ENCODE peak calls at places on chromosomes 7 and 10, in seven cellular contexts. O, T, N, C, M, H and G are unnamed samples.

GRCh38 chr7:82633592-82633991 is 190.0 kb upstream of the CACNA2D1 start:
- DNase-seq in O (no peak), T (no peak), N (no peak), C (no peak), M (no peak), H (no peak), G (no peak)

GRCh38 chr7:52842192-52842900 is 193.1 kb upstream of the POM121L12 start:
- DNase-seq in O (no peak), T (no peak), N (no peak), C (no peak), M (no peak), H (no peak), G (no peak)

GRCh38 chr10:21521910-21522533 is 3.5 kb downstream of the SKIDA1 start:
- DNase-seq in O (no peak), T (no peak), N (no peak), C (no peak), M (no peak), H (no peak), G (no peak)

GRCh38 chr10:87700031-87700796 is 40.5 kb downstream of the PAPSS2 start:
- DNase-seq in O (no peak), T (no peak), N (no peak), C (no peak), M (peak; percentile 74), H (no peak), G (peak; percentile 26)

GRCh38 chr10:11150255-11150731 is 132.6 kb downstream of the CELF2 start:
- DNase-seq in O (no peak), T (no peak), N (no peak), C (no peak), M (no peak), H (no peak), G (no peak)

GRCh38 chr7:26815452-26815851 is 48.9 kb downstream of the SKAP2 start:
- DNase-seq in O (no peak), T (no peak), N (no peak), C (no peak), M (no peak), H (no peak), G (no peak)

GRCh38 chr10:86046845-86047460 is 319.6 kb downstream of the GRID1 start:
- DNase-seq in O (no peak), T (peak; percentile 20), N (no peak), C (no peak), M (no peak), H (no peak), G (no peak)

GRCh38 chr7:104017001-104017400 is 27.5 kb upstream of the RELN start:
- DNase-seq in O (no peak), T (no peak), N (no peak), C (no peak), M (no peak), H (no peak), G (no peak)

GRCh38 chr10:17737021-17737965 is 14.7 kb upstream of the TMEM236 start:
- DNase-seq in O (peak; percentile 20), T (no peak), N (no peak), C (no peak), M (peak; percentile 55), H (peak; percentile 70), G (no peak)

GRCh38 chr10:88386878-88387773 is 196.0 kb downstream of the RNLS start:
- DNase-seq in O (peak; percentile 80), T (no peak), N (peak; percentile 54), C (no peak), M (peak; percentile 82), H (peak; percentile 9), G (peak; percentile 25)

GRCh38 chr7:107857541-107857912 is 33.5 kb upstream of the DLD start:
- DNase-seq in O (peak; percentile 60), T (no peak), N (no peak), C (no peak), M (peak; percentile 33), H (no peak), G (no peak)

GRCh38 chr10:44510716-44511115 is 125.8 kb upstream of the CXCL12 start:
- DNase-seq in O (no peak), T (no peak), N (no peak), C (no peak), M (peak; percentile 23), H (no peak), G (no peak)

GRCh38 chr10:44511601-44512000 is 126.7 kb upstream of the CXCL12 start:
- DNase-seq in O (no peak), T (no peak), N (no peak), C (no peak), M (no peak), H (no peak), G (no peak)

DNA sequence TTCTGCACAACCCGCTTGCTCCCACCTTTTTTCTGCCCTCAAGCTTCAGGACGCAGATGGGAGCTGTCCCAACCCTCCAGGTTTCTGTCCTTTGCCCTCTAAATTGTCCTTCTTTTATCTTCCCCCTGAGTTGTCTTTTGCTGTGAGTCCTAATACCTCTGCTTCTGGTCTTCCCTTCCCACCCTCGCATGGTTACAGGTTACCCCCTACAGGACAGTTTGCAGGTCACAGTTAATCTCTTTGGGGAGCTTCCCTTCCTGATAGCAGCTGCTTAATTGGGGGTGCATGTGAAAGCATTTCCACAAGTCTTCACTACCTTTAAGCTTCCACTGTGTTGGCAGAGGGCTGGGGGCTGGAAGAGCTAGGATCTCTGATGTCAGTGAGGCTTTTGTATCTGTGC is 121.5 kb upstream of the CXCL12 start:
- DNase-seq in O (no peak), T (no peak), N (no peak), C (no peak), M (no peak), H (no peak), G (no peak)
- TF ChIP-seq POLR2A in O (no peak), T (no peak), N (no peak), C (no peak), M (no peak), H (no peak), G (no peak)

DNA sequence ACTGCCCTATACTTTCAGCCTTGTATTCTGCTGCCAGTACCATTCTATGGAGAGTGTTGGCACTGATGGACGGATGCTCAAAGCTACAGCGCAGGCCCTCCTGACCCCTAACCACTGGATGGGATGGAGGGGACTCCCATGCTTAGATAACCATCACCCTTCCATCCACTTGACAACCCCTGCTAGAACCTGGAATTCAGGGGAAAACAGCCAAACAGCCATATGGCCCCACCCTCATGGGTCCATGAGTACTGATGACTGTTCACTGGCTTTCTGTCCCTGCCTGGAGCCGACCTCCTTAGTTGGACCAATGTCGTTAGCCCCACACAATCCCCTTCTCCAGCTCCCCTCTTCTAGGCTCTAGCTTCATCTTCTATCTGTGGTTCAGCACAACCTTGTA is 16.2 kb downstream of the DUSP5 start:
- DNase-seq in O (no peak), T (peak; percentile 34), N (no peak), C (no peak), M (no peak), H (no peak), G (no peak)
- TF ChIP-seq POLR2A in O (no peak), T (no peak), N (no peak), C (no peak), M (peak; percentile 15), H (no peak), G (no peak)

GRCh38 chr7:158946771-158947170 is 90.4 kb downstream of the DYNC2I1 start:
- DNase-seq in O (no peak), T (no peak), N (no peak), C (no peak), M (no peak), H (no peak), G (no peak)

GRCh38 chr7:158946329-158946728 is 90.0 kb downstream of the DYNC2I1 start:
- DNase-seq in O (no peak), T (no peak), N (no peak), C (no peak), M (no peak), H (no peak), G (no peak)

GRCh38 chr7:158949359-158949758 is 93.0 kb downstream of the DYNC2I1 start:
- DNase-seq in O (no peak), T (no peak), N (no peak), C (no peak), M (no peak), H (no peak), G (no peak)

GRCh38 chr7:158948376-158948775 is 92.0 kb downstream of the DYNC2I1 start:
- DNase-seq in O (no peak), T (no peak), N (no peak), C (no peak), M (no peak), H (no peak), G (no peak)

GRCh38 chr7:158947627-158948026 is 91.3 kb downstream of the DYNC2I1 start:
- DNase-seq in O (no peak), T (no peak), N (no peak), C (no peak), M (no peak), H (no peak), G (no peak)
- TF ChIP-seq POLR2A in O (no peak), T (no peak), N (no peak), C (no peak), M (no peak), H (no peak), G (no peak)

GRCh38 chr7:29479606-29480200 is 83.9 kb upstream of the PRR15 start:
- DNase-seq in O (peak; percentile 10), T (no peak), N (peak; percentile 36), C (no peak), M (no peak), H (no peak), G (no peak)
- TF ChIP-seq POLR2A in O (no peak), T (no peak), N (no peak), C (no peak), M (no peak), H (no peak), G (no peak)

GRCh38 chr10:118341678-118342637 is at the start of gene FAM204A:
- DNase-seq in O (peak; percentile 95), T (peak; percentile 98), N (peak; percentile 94), C (peak; percentile 98), M (peak; percentile 90), H (peak; percentile 97), G (peak; percentile 80)
- TF ChIP-seq POLR2A in O (peak; percentile 74), T (no peak), N (peak; percentile 37), C (peak; percentile 82), M (peak; percentile 56), H (peak; percentile 79), G (peak; percentile 73)

DNA sequence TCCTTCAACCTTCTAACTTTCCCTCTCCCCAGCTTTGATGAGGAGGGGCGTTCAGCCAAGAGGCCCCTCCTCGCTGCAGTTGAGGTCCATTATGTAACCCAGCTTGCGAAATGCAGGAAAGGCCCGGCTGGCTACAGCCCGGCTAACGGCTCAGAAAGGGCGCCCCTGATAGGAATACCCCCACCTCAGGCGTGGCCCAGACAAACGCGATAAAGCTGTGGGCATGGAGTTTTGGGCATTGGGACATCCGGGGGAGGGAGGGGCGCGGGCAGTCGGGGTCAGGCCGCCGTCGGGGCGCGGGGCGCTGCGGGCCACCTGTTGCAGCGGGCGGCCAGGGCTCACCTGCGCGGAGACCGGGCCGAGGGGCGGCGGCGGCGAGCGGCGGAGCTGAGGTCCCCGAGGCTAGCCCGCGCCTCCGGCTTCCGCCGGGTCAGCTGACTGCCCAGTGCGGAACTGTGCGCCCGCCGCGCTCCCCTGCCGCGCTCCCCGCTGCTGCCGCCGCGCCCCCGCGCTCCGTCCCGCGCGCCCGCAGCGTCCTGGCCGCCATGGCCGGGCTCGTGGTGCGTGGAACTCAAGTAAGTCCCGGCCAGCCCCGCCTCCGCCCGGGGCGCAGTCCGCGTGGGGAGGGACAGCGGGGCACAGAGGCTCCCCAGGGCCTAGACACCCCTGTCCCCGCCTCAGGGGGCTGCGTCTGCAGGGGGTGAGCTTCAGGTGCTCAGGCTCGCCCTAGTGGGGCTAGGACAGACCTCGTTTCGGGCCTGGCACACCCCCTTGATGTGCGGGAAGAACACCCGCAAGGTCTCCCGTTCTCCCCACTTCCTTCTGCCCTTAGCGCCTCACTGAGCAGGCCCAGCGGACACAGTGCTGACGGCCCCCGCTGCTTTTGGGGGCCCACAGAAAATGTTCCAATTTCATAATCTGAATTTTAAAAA is at the start of gene LRMDA:
- DNase-seq in O (peak; percentile 77), T (no peak), N (peak; percentile 61), C (no peak), M (no peak), H (peak; percentile 33), G (no peak)
- TF ChIP-seq POLR2A in O (peak; percentile 47), T (no peak), N (no peak), C (no peak), M (no peak), H (no peak), G (no peak)

GRCh38 chr7:4178416-4178815 is 503.7 kb upstream of the FOXK1 start:
- DNase-seq in O (no peak), T (no peak), N (no peak), C (no peak), M (no peak), H (no peak), G (no peak)
- TF ChIP-seq POLR2A in O (no peak), T (no peak), N (no peak), C (no peak), M (no peak), H (no peak), G (no peak)